ENCODE peak calls at places on chromosomes 6 and 20, in four cellular contexts. F is lower leg skin, S is NCI-H446, P is tibial artery. W is an unnamed sample.

GRCh38 chr6:41940759-41941279 is 789 bp downstream of the CCND3 start:
- DNase-seq in F (no peak), S (no peak), P (no peak), W (peak; percentile 46)

GRCh38 chr6:89723046-89723445 is 84.5 kb upstream of the LYRM2 start:
- DNase-seq in F (no peak), P (no peak), S (no peak), W (no peak)

GRCh38 chr6:35599761-35600658 is 87.3 kb upstream of the TULP1 start:
- DNase-seq in P (no peak), S (no peak), F (no peak), W (no peak)

GRCh38 chr6:41935685-41936072 is 5.9 kb downstream of the CCND3 start:
- DNase-seq in S (no peak), P (no peak), F (no peak), W (no peak)

GRCh38 chr6:163999475-164000125 is 585.1 kb downstream of the QKI start:
- DNase-seq in S (no peak), P (no peak), F (no peak), W (no peak)

GRCh38 chr6:137216106-137216505 is 3.1 kb downstream of the IFNGR1 start:
- DNase-seq in S (no peak), P (no peak), F (no peak), W (peak; percentile 32)

GRCh38 chr6:157151989-157152388 is 171.3 kb downstream of the TMEM242 start:
- DNase-seq in F (no peak), S (no peak), P (no peak), W (no peak)

GRCh38 chr6:40627316-40627715 is 40.2 kb upstream of the LRFN2 start:
- DNase-seq in S (no peak), P (no peak), F (no peak), W (no peak)

GRCh38 chr6:112437053-112437452 is 89.9 kb downstream of the RFPL4B start:
- DNase-seq in S (no peak), P (no peak), F (no peak), W (no peak)

GRCh38 chr20:63137851-63138415 is 78.0 kb downstream of the YTHDF1 start:
- DNase-seq in F (no peak), P (no peak), S (no peak), W (no peak)

GRCh38 chr20:51446230-51446629 is 96.3 kb downstream of the NFATC2 start:
- DNase-seq in S (no peak), P (no peak), F (no peak), W (no peak)

GRCh38 chr6:65627015-65627414 is 80.0 kb downstream of the EYS start:
- DNase-seq in P (no peak), F (no peak), S (no peak), W (no peak)

GRCh38 chr6:42182101-42182500 is 8.9 kb downstream of the GUCA1A start:
- DNase-seq in S (no peak), F (no peak), P (no peak), W (no peak)

W was measured in RKO.